ENCODE peak calls at places on chromosome 21, in eight cellular contexts. O is naive thymus-derived CD4-positive, alpha-beta T cell; L is NCI-H526; M is anterior cingulate cortex; D is A172; U is Daoy; Y is neural crest cell; P is NCI-H2171. H is an unnamed sample.

GRCh38 chr21:45562401-45562800 is 20.2 kb upstream of the SLC19A1 start:
- DNase-seq in O (no peak), L (no peak), M (no peak), D (no peak), U (no peak), Y (no peak), P (no peak), H (no peak)

GRCh38 chr21:43884012-43884860 is 19.2 kb downstream of the AGPAT3 start:
- DNase-seq in O (no peak), L (no peak), M (no peak), D (peak; percentile 62), U (peak; percentile 56), Y (no peak), P (no peak), H (no peak)

GRCh38 chr21:34967509-34968289 is 81.4 kb downstream of the RUNX1 start:
- DNase-seq in O (no peak), L (no peak), M (no peak), D (peak; percentile 65), U (peak; percentile 26), Y (no peak), P (no peak), H (no peak)

GRCh38 chr21:33481314-33481943 is 1.7 kb upstream of the TMEM50B start:
- DNase-seq in O (no peak), L (no peak), M (no peak), D (no peak), U (peak; percentile 11), Y (no peak), P (no peak), H (no peak)

GRCh38 chr21:38622081-38622826 is 124.0 kb upstream of the ERG start:
- DNase-seq in O (no peak), L (no peak), M (no peak), D (no peak), U (no peak), Y (no peak), P (no peak), H (no peak)

GRCh38 chr21:17925000-17925610 is 105.9 kb upstream of the C21orf91 start:
- DNase-seq in O (peak; percentile 42), L (no peak), M (peak; percentile 18), D (peak; percentile 80), U (peak; percentile 50), Y (peak; percentile 49), P (peak; percentile 26), H (peak; percentile 15)

GRCh38 chr21:41369105-41369914 is 7.5 kb downstream of the MX2 start:
- DNase-seq in O (peak; percentile 32), L (peak; percentile 23), M (no peak), D (no peak), U (no peak), Y (peak; percentile 14), P (no peak), H (no peak)

GRCh38 chr21:44753357-44753756 is 42.0 kb upstream of the TSPEAR start:
- DNase-seq in O (no peak), L (no peak), M (no peak), D (no peak), U (no peak), Y (no peak), P (no peak), H (no peak)

GRCh38 chr21:34782666-34783365 is 114.0 kb downstream of the CLIC6 start:
- DNase-seq in O (no peak), L (no peak), M (no peak), D (no peak), U (peak; percentile 49), Y (no peak), P (peak; percentile 14), H (no peak)

GRCh38 chr21:16426936-16427335 is 697.2 kb downstream of the USP25 start:
- DNase-seq in O (no peak), L (no peak), M (no peak), D (no peak), U (no peak), Y (no peak), P (no peak), H (no peak)

GRCh38 chr21:33268736-33269441 is 2.7 kb downstream of the IL10RB start:
- DNase-seq in O (no peak), L (peak; percentile 10), M (no peak), D (no peak), U (peak; percentile 23), Y (no peak), P (peak; percentile 43), H (no peak)

GRCh38 chr21:26332873-26333272 is 162.3 kb upstream of the APP start:
- DNase-seq in O (no peak), L (no peak), M (no peak), D (no peak), U (no peak), Y (no peak), P (no peak), H (no peak)

GRCh38 chr21:46295996-46296752 is 10.0 kb downstream of the YBEY start:
- DNase-seq in O (peak; percentile 18), L (peak; percentile 50), M (no peak), D (no peak), U (peak; percentile 94), Y (peak; percentile 22), P (no peak), H (peak; percentile 74)

GRCh38 chr21:29145354-29145782 is 14.9 kb downstream of the MAP3K7CL start:
- DNase-seq in O (peak; percentile 1), L (no peak), M (no peak), D (peak; percentile 97), U (peak; percentile 89), Y (no peak), P (peak; percentile 33), H (peak; percentile 76)

GRCh38 chr21:42248783-42249597 is 30.1 kb downstream of the ABCG1 start:
- DNase-seq in O (no peak), L (no peak), M (no peak), D (no peak), U (no peak), Y (no peak), P (no peak), H (no peak)